ENCODE peak calls at places on chromosomes 3 and 15, in eight cellular contexts. I is esophagus muscularis mucosa, J is AG10803, U is neuronal stem cell, N is ovary, D is A549, S is uterus, V is HCT116. C is an unnamed sample.
A peak's percentile ranks its signal among the peaks of the same experiment; 100 is the strongest.

GRCh38 chr3:149501524-149501923 is 27.0 kb downstream of the TM4SF4 start:
- DNase-seq in I (no peak), J (peak; percentile 90), U (no peak), N (no peak), D (no peak), S (no peak), V (no peak), C (peak; percentile 93)

GRCh38 chr3:140816804-140817203 is 124.8 kb upstream of the SLC25A36 start:
- DNase-seq in I (no peak), J (no peak), U (no peak), N (no peak), D (no peak), S (no peak), V (no peak), C (no peak)

GRCh38 chr15:57857871-57858270 is 151.4 kb downstream of the POLR2M start:
- DNase-seq in I (peak; percentile 72), J (no peak), U (no peak), N (no peak), D (no peak), S (no peak), V (no peak), C (no peak)

GRCh38 chr15:67927501-67928156 is 87.8 kb upstream of the RNU6-1 start:
- DNase-seq in I (peak; percentile 93), J (peak; percentile 39), U (no peak), N (peak; percentile 87), D (peak; percentile 51), S (peak; percentile 52), V (no peak), C (peak; percentile 90)

GRCh38 chr3:68919000-68919399 is 13.3 kb downstream of the TAFA4 start:
- DNase-seq in I (no peak), J (peak; percentile 11), U (no peak), N (no peak), D (no peak), S (no peak), V (no peak), C (peak; percentile 27)

GRCh38 chr15:29978411-29979382 is 104.1 kb upstream of the GOLGA8J start:
- DNase-seq in I (peak; percentile 24), J (peak; percentile 21), U (no peak), N (peak; percentile 35), D (no peak), S (no peak), V (no peak), C (peak; percentile 11)

GRCh38 chr3:37745079-37745478 is 116.6 kb upstream of the CTDSPL start:
- DNase-seq in I (peak; percentile 8), J (no peak), U (no peak), N (no peak), D (no peak), S (no peak), V (no peak), C (no peak)

GRCh38 chr3:194727435-194728128 is 41.9 kb downstream of the FAM43A start:
- DNase-seq in I (no peak), J (no peak), U (no peak), N (no peak), D (no peak), S (no peak), V (no peak), C (no peak)

GRCh38 chr3:73805435-73805834 is 180.7 kb upstream of the PDZRN3 start:
- DNase-seq in I (no peak), J (no peak), U (no peak), N (peak; percentile 26), D (no peak), S (peak; percentile 67), V (no peak), C (no peak)

GRCh38 chr15:70892912-70893560 is 410 bp downstream of the LRRC49 start:
- DNase-seq in I (no peak), J (peak; percentile 76), U (no peak), N (no peak), D (peak; percentile 72), S (no peak), V (no peak), C (peak; percentile 79)

GRCh38 chr3:59052803-59053411 is 3.1 kb upstream of the CFAP20DC start:
- DNase-seq in I (no peak), J (peak; percentile 52), U (no peak), N (no peak), D (peak; percentile 37), S (no peak), V (peak; percentile 27), C (peak; percentile 53)

GRCh38 chr3:42492508-42493080 is 9.8 kb upstream of the VIPR1 start:
- DNase-seq in I (peak; percentile 80), J (no peak), U (no peak), N (no peak), D (no peak), S (no peak), V (no peak), C (no peak)

GRCh38 chr3:142894493-142894892 is 5.6 kb upstream of the PCOLCE2 start:
- DNase-seq in I (peak; percentile 39), J (no peak), U (no peak), N (no peak), D (no peak), S (no peak), V (no peak), C (no peak)

GRCh38 chr3:134516905-134517304 is 31.0 kb downstream of the CEP63 start:
- DNase-seq in I (no peak), J (peak; percentile 41), U (no peak), N (no peak), D (no peak), S (no peak), V (no peak), C (no peak)

GRCh38 chr3:108305484-108306172 is 9.3 kb downstream of the HHLA2 start:
- DNase-seq in I (no peak), J (no peak), U (no peak), N (no peak), D (no peak), S (no peak), V (peak; percentile 35), C (no peak)

GRCh38 chr3:108300103-108300849 is 3.9 kb downstream of the HHLA2 start:
- DNase-seq in I (no peak), J (no peak), U (no peak), N (no peak), D (no peak), S (no peak), V (no peak), C (no peak)

GRCh38 chr3:108298056-108298455 is 1.7 kb downstream of the HHLA2 start:
- DNase-seq in I (no peak), J (no peak), U (no peak), N (no peak), D (no peak), S (no peak), V (no peak), C (no peak)

GRCh38 chr3:108302570-108302969 is 6.2 kb downstream of the HHLA2 start:
- DNase-seq in I (no peak), J (no peak), U (no peak), N (no peak), D (no peak), S (no peak), V (no peak), C (no peak)

DNA sequence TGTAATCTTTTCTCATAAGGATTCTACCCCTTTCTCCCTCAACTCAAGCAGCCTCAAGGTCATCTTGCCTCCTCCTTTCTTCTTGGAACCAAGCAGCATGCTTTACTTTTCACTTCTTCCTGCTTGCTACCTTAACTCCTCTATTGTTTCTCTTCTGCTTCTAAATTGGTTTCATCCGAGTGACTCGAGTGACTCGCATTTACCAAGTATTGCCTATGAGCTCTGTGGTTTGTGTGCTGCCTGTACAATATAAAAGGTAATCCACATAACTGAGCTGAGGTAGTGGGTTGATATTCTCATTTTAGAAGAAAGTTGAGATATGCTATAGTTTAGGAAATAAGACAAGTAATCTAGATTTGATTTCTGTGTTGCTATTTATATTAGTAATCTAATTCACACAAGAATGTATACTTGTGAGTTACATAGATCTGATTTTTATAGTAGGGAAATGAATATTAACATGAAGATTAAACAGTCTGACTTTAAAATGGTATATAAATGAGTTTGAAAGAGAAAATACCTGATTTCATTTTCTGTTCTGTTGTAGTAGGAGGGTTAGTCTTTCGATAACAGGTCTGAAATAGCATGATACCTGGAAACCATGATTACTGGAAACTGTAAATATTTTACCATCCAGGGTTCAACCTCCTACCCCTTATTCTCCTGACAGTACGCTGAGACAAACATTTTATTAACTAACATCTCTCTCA is 5.5 kb downstream of the HHLA2 start:
- DNase-seq in I (no peak), J (no peak), U (no peak), N (no peak), D (no peak), S (no peak), V (no peak), C (no peak)
- H3K4me3 ChIP-seq in I (no peak overlapping the region), J (no peak overlapping the region), U (no peak overlapping the region), N (no peak overlapping the region), D (no peak overlapping the region), S (no peak overlapping the region), V (no peak overlapping the region), C (no peak overlapping the region)

DNA sequence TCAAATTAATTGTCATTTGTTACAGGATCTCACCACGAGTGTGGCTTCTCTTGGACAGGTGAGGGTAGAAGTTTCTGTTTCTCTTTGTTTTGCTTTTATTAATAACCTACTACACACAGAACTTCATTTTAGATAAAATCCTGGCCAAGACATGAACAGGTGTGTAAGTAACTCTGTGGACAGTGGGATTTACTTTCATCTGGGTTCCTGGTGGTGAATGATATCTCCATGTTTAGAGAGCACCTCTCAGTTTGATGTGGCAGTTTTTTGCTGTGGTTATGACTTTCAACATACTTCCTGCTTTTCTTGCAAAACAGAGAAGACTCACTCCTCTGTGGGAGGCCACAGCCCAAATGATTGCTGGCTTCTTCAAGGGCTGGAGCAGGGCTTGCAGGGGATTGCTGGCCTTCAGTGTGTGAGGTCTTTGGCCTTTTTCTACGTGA is 71.1 kb upstream of the XCR1 start:
- DNase-seq in I (no peak), J (peak; percentile 80), U (no peak), N (no peak), D (no peak), S (peak; percentile 59), V (no peak), C (peak; percentile 41)
- H3K4me3 ChIP-seq in I (no peak overlapping the region), J (no peak overlapping the region), U (no peak overlapping the region), N (no peak overlapping the region), D (no peak overlapping the region), S (no peak overlapping the region), V (no peak overlapping the region), C (no peak overlapping the region)

GRCh38 chr3:111070772-111071256 is 802 bp upstream of the NECTIN3 start:
- DNase-seq in I (no peak), J (no peak), U (no peak), N (no peak), D (no peak), S (no peak), V (no peak), C (no peak)
- H3K4me3 ChIP-seq in I (peak overlapping the region; percentile 70), J (peak overlapping the region; percentile 92), U (peak overlapping the region; percentile 96), N (peak overlapping the region; percentile 94), D (peak overlapping the region; percentile 93), S (peak overlapping the region; percentile 59), V (peak overlapping the region; percentile 89), C (peak overlapping the region; percentile 96)

GRCh38 chr15:98549003-98549402 is 99.3 kb upstream of the IGF1R start:
- DNase-seq in I (no peak), J (no peak), U (no peak), N (no peak), D (no peak), S (no peak), V (no peak), C (no peak)

GRCh38 chr15:98548172-98548971 is 100.0 kb upstream of the IGF1R start:
- DNase-seq in I (peak; percentile 93), J (peak; percentile 40), U (peak; percentile 56), N (peak; percentile 80), D (peak; percentile 72), S (peak; percentile 77), V (no peak), C (peak; percentile 51)

GRCh38 chr15:98546325-98546724 is 102.0 kb upstream of the IGF1R start:
- DNase-seq in I (no peak), J (no peak), U (no peak), N (no peak), D (no peak), S (no peak), V (no peak), C (no peak)

GRCh38 chr15:98547255-98547654 is 101.1 kb upstream of the IGF1R start:
- DNase-seq in I (no peak), J (no peak), U (no peak), N (no peak), D (no peak), S (no peak), V (no peak), C (no peak)

GRCh38 chr15:98547741-98548166 is 100.6 kb upstream of the IGF1R start:
- DNase-seq in I (no peak), J (no peak), U (no peak), N (peak; percentile 32), D (no peak), S (peak; percentile 30), V (no peak), C (peak; percentile 6)
- H3K4me3 ChIP-seq in I (peak overlapping the region; percentile 71), J (peak overlapping the region; percentile 59), U (peak overlapping the region; percentile 91), N (peak overlapping the region; percentile 52), D (peak overlapping the region; percentile 60), S (peak overlapping the region; percentile 62), V (no peak overlapping the region), C (peak overlapping the region; percentile 49)

C was measured in astrocyte of the spinal cord.